ENCODE peak calls at places on chromosomes 7 and 10, in five cellular contexts. U is HCT116, N is fibroblast of lung, Y is mesendoderm, F is colonic mucosa. I is an unnamed sample.

GRCh38 chr10:86367339-86367951 is 850 bp upstream of the GRID1 start:
- DNase-seq in U (no peak), N (peak), Y (no peak), F (no peak), I (peak)

GRCh38 chr10:6140141-6140841 is 51.5 kb downstream of the RBM17 start:
- DNase-seq in U (no peak), N (no peak), Y (peak), F (peak), I (peak)

GRCh38 chr7:126699707-126700106 is 553.0 kb downstream of the GRM8 start:
- DNase-seq in U (no peak), N (no peak), Y (no peak), F (no peak), I (no peak)

GRCh38 chr10:28678687-28679457 is 1.6 kb downstream of the BAMBI start:
- DNase-seq in U (no peak), N (peak), Y (peak), F (peak), I (no peak)

GRCh38 chr10:104488046-104488832 is 134.6 kb downstream of the CFAP58 start:
- DNase-seq in U (no peak), N (no peak), Y (no peak), F (no peak), I (no peak)

GRCh38 chr7:100706672-100707311 is 871 bp downstream of the POP7 start:
- DNase-seq in U (no peak), N (no peak), Y (no peak), F (peak), I (peak)

GRCh38 chr7:10874666-10875065 is 99.0 kb upstream of the PHF14 start:
- DNase-seq in U (no peak), N (no peak), Y (peak), F (no peak), I (no peak)

GRCh38 chr10:30190831-30191552 is 131.6 kb upstream of the JCAD start:
- DNase-seq in U (no peak), N (no peak), Y (no peak), F (no peak), I (no peak)

GRCh38 chr7:149496642-149497391 is 792 bp downstream of the ZNF746 start:
- DNase-seq in U (no peak), N (peak), Y (peak), F (peak), I (peak)

GRCh38 chr7:47553309-47553708 is 28.6 kb downstream of the TNS3 start:
- DNase-seq in U (no peak), N (peak), Y (no peak), F (no peak), I (no peak)

GRCh38 chr7:98867271-98867701 is 2.5 kb downstream of the TMEM130 start:
- DNase-seq in U (no peak), N (peak), Y (peak), F (no peak), I (no peak)

GRCh38 chr7:124033093-124033806 is 383 bp upstream of the TMEM229A start:
- DNase-seq in U (no peak), N (no peak), Y (peak), F (no peak), I (peak)

GRCh38 chr10:8055420-8056349 is 1.2 kb downstream of the GATA3 start:
- DNase-seq in U (no peak), N (no peak), Y (no peak), F (no peak), I (no peak)

GRCh38 chr7:51732066-51732465 is 415.5 kb upstream of the COBL start:
- DNase-seq in U (no peak), N (no peak), Y (no peak), F (no peak), I (no peak)

GRCh38 chr7:116776610-116777289 is 85.6 kb upstream of the CAPZA2 start:
- DNase-seq in U (peak), N (peak), Y (no peak), F (no peak), I (no peak)

GRCh38 chr10:59060852-59061251 is 115.6 kb upstream of the PHYHIPL start:
- DNase-seq in U (no peak), N (no peak), Y (no peak), F (no peak), I (no peak)

GRCh38 chr10:88181902-88182671 is 318.7 kb downstream of the PTEN start:
- DNase-seq in U (no peak), N (no peak), Y (no peak), F (no peak), I (no peak)

GRCh38 chr10:127343831-127344230 is 147.4 kb upstream of the INSYN2A start:
- DNase-seq in U (no peak), N (no peak), Y (no peak), F (no peak), I (no peak)

GRCh38 chr10:82221750-82222149 is 346.8 kb downstream of the NRG3 start:
- DNase-seq in U (no peak), N (no peak), Y (peak), F (no peak), I (no peak)
- H3K4me3 ChIP-seq in U (no peak), N (no peak), Y (no peak), F (no peak), I (no peak)

DNA sequence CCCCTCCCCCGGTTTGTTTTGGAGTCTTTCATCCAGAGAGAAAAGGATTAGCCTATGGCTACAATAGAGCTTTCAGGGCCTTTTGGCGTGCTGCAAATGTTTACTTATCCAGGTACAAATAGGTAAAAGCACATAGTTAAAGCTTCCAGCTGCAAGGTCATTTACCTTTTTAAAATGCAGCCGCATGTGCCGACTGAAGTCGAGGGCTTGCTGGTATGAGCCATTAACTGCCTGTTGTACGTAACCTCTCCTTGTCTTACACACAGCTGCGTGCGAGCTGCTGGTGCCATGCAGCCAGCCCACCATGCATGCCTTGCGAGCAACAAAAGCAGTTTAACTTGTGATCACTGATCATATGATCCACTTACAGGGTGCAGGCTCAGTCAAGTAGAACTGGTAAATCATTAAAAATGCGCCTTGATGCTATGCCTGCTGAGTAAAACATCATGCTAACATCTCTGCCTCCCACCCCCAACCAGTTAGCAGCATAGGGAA is 866.4 kb downstream of the LRMDA start:
- DNase-seq in U (no peak), N (no peak), Y (no peak), F (no peak), I (peak)
- H3K9ac ChIP-seq in U (no peak), N (no peak), Y (no peak), F (no peak), I (no peak)

DNA sequence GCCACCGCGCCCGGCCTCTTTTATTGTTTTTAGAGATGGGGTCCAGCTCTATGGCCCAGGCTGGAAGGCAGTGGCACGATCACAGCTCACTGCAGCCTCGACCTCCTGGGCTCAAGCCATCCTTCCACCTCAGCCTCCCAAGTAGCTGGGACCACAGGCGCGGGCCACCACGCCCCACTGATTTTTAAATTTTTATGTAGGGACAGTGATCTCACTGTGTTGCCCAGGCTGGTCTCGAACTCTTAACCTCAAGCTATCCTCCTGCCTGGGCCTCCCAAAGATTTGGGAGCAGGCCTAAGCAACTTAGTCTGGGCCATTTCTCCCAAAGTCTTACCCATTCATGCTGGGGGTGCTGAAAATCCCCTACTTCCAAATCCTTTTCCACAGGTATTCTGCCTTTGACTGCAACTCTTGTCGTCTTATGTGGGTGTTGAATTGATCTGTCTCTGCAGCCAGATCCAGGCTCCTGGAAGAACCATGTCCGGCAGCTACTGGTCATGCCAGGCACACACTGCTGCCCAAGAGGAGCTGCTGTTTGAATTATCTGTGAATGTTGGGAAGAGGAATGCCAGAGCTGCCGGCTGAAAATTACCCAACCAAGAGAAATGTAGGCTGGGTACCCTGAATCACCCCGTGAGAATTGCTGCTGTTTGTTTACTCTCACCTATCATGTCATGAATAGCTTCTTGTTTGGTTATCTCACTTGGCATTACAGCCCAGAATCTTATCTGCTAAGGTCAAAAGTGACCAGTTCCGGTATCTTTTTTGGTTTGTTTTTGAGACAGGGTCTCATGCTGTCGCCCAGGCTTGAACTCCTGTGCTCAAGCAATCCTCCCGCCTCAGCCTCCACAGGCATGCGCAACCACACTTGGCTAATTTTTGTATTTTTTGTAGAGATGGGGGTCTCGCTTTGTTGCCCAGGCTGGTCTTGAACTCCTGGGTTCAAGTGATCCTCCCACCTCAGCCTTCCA is 1.1 kb downstream of the ZDHHC4 start:
- DNase-seq in U (no peak), N (peak), Y (peak), F (no peak), I (no peak)
- H3K4me3 ChIP-seq in U (peak), N (no peak), Y (no peak), F (peak), I (no peak)

GRCh38 chr7:2639151-2639993 is 7.6 kb downstream of the TTYH3 start:
- DNase-seq in U (no peak), N (no peak), Y (no peak), F (no peak), I (peak)

GRCh38 chr7:2638224-2638991 is 6.6 kb downstream of the TTYH3 start:
- DNase-seq in U (no peak), N (peak), Y (no peak), F (no peak), I (peak)

GRCh38 chr7:2635810-2636701 is 4.3 kb downstream of the TTYH3 start:
- DNase-seq in U (no peak), N (no peak), Y (no peak), F (no peak), I (peak)

GRCh38 chr7:2637066-2637471 is 5.3 kb downstream of the TTYH3 start:
- DNase-seq in U (no peak), N (no peak), Y (no peak), F (no peak), I (peak)

DNA sequence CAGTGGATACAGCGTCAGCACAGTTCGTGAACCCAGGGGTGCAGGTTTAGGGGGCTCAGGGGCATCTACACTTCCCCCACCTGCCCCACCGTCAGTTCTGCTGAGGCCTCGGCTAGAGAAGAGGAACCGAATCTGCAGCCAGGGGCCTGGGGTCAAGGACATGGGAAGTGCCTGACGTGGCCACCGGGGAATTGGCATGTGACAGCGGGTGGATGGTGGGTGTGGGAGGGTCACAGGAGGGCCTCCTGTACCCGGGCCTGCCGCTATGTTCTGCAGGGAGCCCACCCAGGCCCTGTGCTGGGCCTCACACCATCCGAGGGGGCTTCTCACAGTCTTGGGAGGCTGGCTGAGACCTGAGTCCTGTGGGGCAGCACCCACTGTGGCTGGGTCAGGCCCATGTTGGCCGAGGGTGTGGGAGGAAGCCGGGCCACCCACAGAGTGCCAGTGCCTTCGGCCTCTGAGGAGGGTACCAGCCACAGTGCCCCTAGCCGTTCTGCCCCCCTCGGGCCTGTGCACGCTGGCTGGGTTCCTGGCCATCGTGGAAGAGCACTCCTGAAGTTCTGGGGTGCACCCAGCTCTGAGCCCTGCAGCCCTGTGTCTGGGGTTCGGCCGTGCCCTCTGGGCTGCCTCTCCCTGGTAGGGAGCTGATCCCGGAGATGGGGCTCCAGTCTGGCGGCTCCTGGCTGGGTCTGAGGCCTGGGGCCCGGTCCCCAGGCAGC is 5.9 kb downstream of the TTYH3 start:
- DNase-seq in U (no peak), N (no peak), Y (no peak), F (no peak), I (no peak)
- H3K9ac ChIP-seq in U (no peak), N (peak), Y (no peak), F (peak), I (peak)

GRCh38 chr7:693280-693679 is 33.2 kb upstream of the DNAAF5 start:
- DNase-seq in U (no peak), N (no peak), Y (no peak), F (no peak), I (peak)
- H3K4me3 ChIP-seq in U (no peak), N (no peak), Y (no peak), F (no peak), I (no peak)

GRCh38 chr10:3887885-3888476 is 103.0 kb upstream of the KLF6 start:
- DNase-seq in U (no peak), N (peak), Y (peak), F (no peak), I (no peak)
- H3K9ac ChIP-seq in U (peak), N (peak), Y (peak), F (no peak), I (no peak)

DNA sequence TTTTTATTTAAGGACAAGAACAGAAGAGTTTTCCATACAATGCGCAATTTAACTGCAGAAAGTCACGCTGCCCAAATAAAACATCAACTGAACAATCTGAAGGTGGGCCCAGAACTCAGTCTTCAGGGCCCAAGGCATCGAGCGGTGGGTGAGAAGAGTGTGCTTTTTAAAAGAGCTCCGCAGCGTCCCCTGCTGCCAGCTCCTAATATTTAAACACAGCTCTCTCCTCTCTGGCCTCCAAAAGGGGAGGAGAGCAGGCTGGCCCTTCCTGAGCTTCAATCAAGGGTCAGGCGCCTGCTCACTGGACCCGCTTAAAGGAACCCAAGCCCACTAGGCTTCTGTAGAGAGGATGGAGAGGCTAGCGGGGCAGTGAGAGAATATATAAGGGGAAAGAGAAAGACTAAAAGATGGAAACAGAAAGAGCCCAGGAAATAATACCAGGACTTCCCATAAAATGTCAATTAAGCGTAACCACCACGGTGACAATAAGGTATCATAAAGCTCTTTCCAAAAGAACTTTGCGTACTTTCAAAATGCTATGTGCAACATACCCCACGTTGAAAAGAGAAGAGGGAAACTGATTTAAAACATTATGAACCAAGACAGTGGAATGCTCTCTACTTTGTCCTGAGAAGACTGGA is 2.8 kb downstream of the FAM53B start:
- DNase-seq in U (peak), N (peak), Y (peak), F (peak), I (peak)
- H3K4me3 ChIP-seq in U (no peak), N (no peak), Y (no peak), F (peak), I (peak)

GRCh38 chr7:105086850-105087249 is 72.8 kb downstream of the KMT2E start:
- DNase-seq in U (no peak), N (no peak), Y (no peak), F (no peak), I (no peak)

GRCh38 chr7:105087981-105088380 is 74.0 kb downstream of the KMT2E start:
- DNase-seq in U (no peak), N (no peak), Y (no peak), F (no peak), I (no peak)

GRCh38 chr7:105084581-105084980 is 70.6 kb downstream of the KMT2E start:
- DNase-seq in U (no peak), N (no peak), Y (no peak), F (no peak), I (no peak)

GRCh38 chr7:105088456-105088855 is 74.5 kb downstream of the KMT2E start:
- DNase-seq in U (no peak), N (no peak), Y (no peak), F (no peak), I (no peak)
- H3K9ac ChIP-seq in U (no peak), N (no peak), Y (no peak), F (no peak), I (no peak)

GRCh38 chr10:120456143-120456625 is 843 bp upstream of the PLPP4 start:
- DNase-seq in U (no peak), N (no peak), Y (peak), F (no peak), I (no peak)
- H3K4me3 ChIP-seq in U (no peak), N (no peak), Y (no peak), F (peak), I (no peak)